ENCODE peak calls at places on chromosome 15, in ten cellular contexts. One of them, this sample, is unnamed.

GRCh38 chr15:90675464-90675863 is 41.7 kb upstream of the BLM start:
- DNase-seq in IMR-90: no peak
- DNase-seq in adrenal gland: no peak
- DNase-seq in heart left ventricle: no peak
- DNase-seq in right lobe of liver: no peak
- DNase-seq in stomach: no peak
- DNase-seq in transverse colon: no peak
- DNase-seq in HepG2: no peak
- DNase-seq in ovary: no peak
- DNase-seq in esophagus squamous epithelium: no peak
- DNase-seq in this sample: no peak

GRCh38 chr15:47003568-47003967 is 713.7 kb upstream of the SEMA6D start:
- DNase-seq in IMR-90: no peak
- DNase-seq in adrenal gland: no peak
- DNase-seq in heart left ventricle: no peak
- DNase-seq in right lobe of liver: no peak
- DNase-seq in stomach: no peak
- DNase-seq in transverse colon: no peak
- DNase-seq in HepG2: no peak
- DNase-seq in ovary: no peak
- DNase-seq in esophagus squamous epithelium: no peak
- DNase-seq in this sample: no peak

GRCh38 chr15:23069496-23070166 is 30.3 kb upstream of the TUBGCP5 start:
- DNase-seq in IMR-90: no peak
- DNase-seq in adrenal gland: no peak
- DNase-seq in heart left ventricle: no peak
- DNase-seq in right lobe of liver: no peak
- DNase-seq in stomach: no peak
- DNase-seq in transverse colon: no peak
- DNase-seq in HepG2: no peak
- DNase-seq in ovary: no peak
- DNase-seq in esophagus squamous epithelium: no peak
- DNase-seq in this sample: no peak

GRCh38 chr15:97995881-97996603 is 35.5 kb downstream of the ARRDC4 start:
- DNase-seq in IMR-90: no peak
- DNase-seq in adrenal gland: no peak
- DNase-seq in heart left ventricle: no peak
- DNase-seq in right lobe of liver: no peak
- DNase-seq in stomach: peak
- DNase-seq in transverse colon: peak
- DNase-seq in HepG2: no peak
- DNase-seq in ovary: no peak
- DNase-seq in esophagus squamous epithelium: no peak
- DNase-seq in this sample: peak

GRCh38 chr15:26126070-26126469 is 262.9 kb upstream of the ATP10A start:
- DNase-seq in IMR-90: no peak
- DNase-seq in adrenal gland: no peak
- DNase-seq in heart left ventricle: no peak
- DNase-seq in right lobe of liver: no peak
- DNase-seq in stomach: no peak
- DNase-seq in transverse colon: no peak
- DNase-seq in HepG2: no peak
- DNase-seq in ovary: no peak
- DNase-seq in esophagus squamous epithelium: no peak
- DNase-seq in this sample: peak

GRCh38 chr15:101201411-101202174 is 50.3 kb downstream of the CHSY1 start:
- DNase-seq in IMR-90: peak
- DNase-seq in adrenal gland: peak
- DNase-seq in heart left ventricle: peak
- DNase-seq in right lobe of liver: peak
- DNase-seq in stomach: peak
- DNase-seq in transverse colon: peak
- DNase-seq in HepG2: no peak
- DNase-seq in ovary: peak
- DNase-seq in esophagus squamous epithelium: peak
- DNase-seq in this sample: peak

GRCh38 chr15:42275780-42276395 is 2.7 kb upstream of the TMEM87A start:
- DNase-seq in IMR-90: no peak
- DNase-seq in adrenal gland: no peak
- DNase-seq in heart left ventricle: no peak
- DNase-seq in right lobe of liver: no peak
- DNase-seq in stomach: no peak
- DNase-seq in transverse colon: no peak
- DNase-seq in HepG2: peak
- DNase-seq in ovary: no peak
- DNase-seq in esophagus squamous epithelium: no peak
- DNase-seq in this sample: no peak

GRCh38 chr15:90918835-90919234 is 13.5 kb downstream of the HDDC3 start:
- DNase-seq in IMR-90: no peak
- DNase-seq in adrenal gland: no peak
- DNase-seq in heart left ventricle: no peak
- DNase-seq in right lobe of liver: no peak
- DNase-seq in stomach: no peak
- DNase-seq in transverse colon: no peak
- DNase-seq in HepG2: no peak
- DNase-seq in ovary: no peak
- DNase-seq in esophagus squamous epithelium: no peak
- DNase-seq in this sample: no peak

GRCh38 chr15:100224206-100225185 is 117.3 kb downstream of the ADAMTS17 start:
- DNase-seq in IMR-90: no peak
- DNase-seq in adrenal gland: peak
- DNase-seq in heart left ventricle: no peak
- DNase-seq in right lobe of liver: no peak
- DNase-seq in stomach: no peak
- DNase-seq in transverse colon: no peak
- DNase-seq in HepG2: no peak
- DNase-seq in ovary: peak
- DNase-seq in esophagus squamous epithelium: no peak
- DNase-seq in this sample: no peak

GRCh38 chr15:40344631-40345120 is 3.9 kb upstream of the CCDC9B start:
- DNase-seq in IMR-90: peak
- DNase-seq in adrenal gland: peak
- DNase-seq in heart left ventricle: no peak
- DNase-seq in right lobe of liver: peak
- DNase-seq in stomach: peak
- DNase-seq in transverse colon: peak
- DNase-seq in HepG2: peak
- DNase-seq in ovary: peak
- DNase-seq in esophagus squamous epithelium: no peak
- DNase-seq in this sample: peak

GRCh38 chr15:79032656-79033055 is 57.9 kb downstream of the RASGRF1 start:
- DNase-seq in IMR-90: no peak
- DNase-seq in adrenal gland: no peak
- DNase-seq in heart left ventricle: no peak
- DNase-seq in right lobe of liver: peak
- DNase-seq in stomach: no peak
- DNase-seq in transverse colon: no peak
- DNase-seq in HepG2: no peak
- DNase-seq in ovary: no peak
- DNase-seq in esophagus squamous epithelium: no peak
- DNase-seq in this sample: peak

GRCh38 chr15:42595641-42596240 is 20.3 kb downstream of the STARD9 start:
- DNase-seq in IMR-90: peak
- DNase-seq in adrenal gland: no peak
- DNase-seq in heart left ventricle: peak
- DNase-seq in right lobe of liver: no peak
- DNase-seq in stomach: no peak
- DNase-seq in transverse colon: no peak
- DNase-seq in HepG2: no peak
- DNase-seq in ovary: no peak
- DNase-seq in esophagus squamous epithelium: no peak
- DNase-seq in this sample: no peak

GRCh38 chr15:25170113-25170731 is 215.4 kb downstream of the SNRPN start:
- DNase-seq in IMR-90: no peak
- DNase-seq in adrenal gland: no peak
- DNase-seq in heart left ventricle: peak
- DNase-seq in right lobe of liver: peak
- DNase-seq in stomach: peak
- DNase-seq in transverse colon: no peak
- DNase-seq in HepG2: no peak
- DNase-seq in ovary: peak
- DNase-seq in esophagus squamous epithelium: no peak
- DNase-seq in this sample: peak

GRCh38 chr15:76170426-76170800 is 110.6 kb downstream of the TMEM266 start:
- DNase-seq in IMR-90: no peak
- DNase-seq in adrenal gland: no peak
- DNase-seq in heart left ventricle: no peak
- DNase-seq in right lobe of liver: no peak
- DNase-seq in stomach: no peak
- DNase-seq in transverse colon: no peak
- DNase-seq in HepG2: no peak
- DNase-seq in ovary: no peak
- DNase-seq in esophagus squamous epithelium: no peak
- DNase-seq in this sample: no peak

GRCh38 chr15:73950479-73951043 is 24.3 kb downstream of the LOXL1 start:
- DNase-seq in IMR-90: no peak
- DNase-seq in adrenal gland: no peak
- DNase-seq in heart left ventricle: peak
- DNase-seq in right lobe of liver: no peak
- DNase-seq in stomach: no peak
- DNase-seq in transverse colon: no peak
- DNase-seq in HepG2: no peak
- DNase-seq in ovary: no peak
- DNase-seq in esophagus squamous epithelium: no peak
- DNase-seq in this sample: no peak

GRCh38 chr15:61008915-61009314 is 220.2 kb downstream of the RORA start:
- DNase-seq in IMR-90: no peak
- DNase-seq in adrenal gland: no peak
- DNase-seq in heart left ventricle: no peak
- DNase-seq in right lobe of liver: no peak
- DNase-seq in stomach: no peak
- DNase-seq in transverse colon: no peak
- DNase-seq in HepG2: no peak
- DNase-seq in ovary: no peak
- DNase-seq in esophagus squamous epithelium: no peak
- DNase-seq in this sample: no peak

GRCh38 chr15:62758952-62759349 is 283.6 kb upstream of the TPM1 start:
- DNase-seq in IMR-90: no peak
- DNase-seq in adrenal gland: no peak
- DNase-seq in heart left ventricle: no peak
- DNase-seq in right lobe of liver: no peak
- DNase-seq in stomach: no peak
- DNase-seq in transverse colon: no peak
- DNase-seq in HepG2: no peak
- DNase-seq in ovary: no peak
- DNase-seq in esophagus squamous epithelium: no peak
- DNase-seq in this sample: peak
- H3K4me3 ChIP-seq in IMR-90: no peak
- H3K4me3 ChIP-seq in adrenal gland: no peak
- H3K4me3 ChIP-seq in heart left ventricle: no peak
- H3K4me3 ChIP-seq in right lobe of liver: no peak
- H3K4me3 ChIP-seq in stomach: no peak
- H3K4me3 ChIP-seq in transverse colon: no peak
- H3K4me3 ChIP-seq in HepG2: no peak
- H3K4me3 ChIP-seq in ovary: no peak
- H3K4me3 ChIP-seq in esophagus squamous epithelium: no peak
- H3K4me3 ChIP-seq in this sample: no peak

DNA sequence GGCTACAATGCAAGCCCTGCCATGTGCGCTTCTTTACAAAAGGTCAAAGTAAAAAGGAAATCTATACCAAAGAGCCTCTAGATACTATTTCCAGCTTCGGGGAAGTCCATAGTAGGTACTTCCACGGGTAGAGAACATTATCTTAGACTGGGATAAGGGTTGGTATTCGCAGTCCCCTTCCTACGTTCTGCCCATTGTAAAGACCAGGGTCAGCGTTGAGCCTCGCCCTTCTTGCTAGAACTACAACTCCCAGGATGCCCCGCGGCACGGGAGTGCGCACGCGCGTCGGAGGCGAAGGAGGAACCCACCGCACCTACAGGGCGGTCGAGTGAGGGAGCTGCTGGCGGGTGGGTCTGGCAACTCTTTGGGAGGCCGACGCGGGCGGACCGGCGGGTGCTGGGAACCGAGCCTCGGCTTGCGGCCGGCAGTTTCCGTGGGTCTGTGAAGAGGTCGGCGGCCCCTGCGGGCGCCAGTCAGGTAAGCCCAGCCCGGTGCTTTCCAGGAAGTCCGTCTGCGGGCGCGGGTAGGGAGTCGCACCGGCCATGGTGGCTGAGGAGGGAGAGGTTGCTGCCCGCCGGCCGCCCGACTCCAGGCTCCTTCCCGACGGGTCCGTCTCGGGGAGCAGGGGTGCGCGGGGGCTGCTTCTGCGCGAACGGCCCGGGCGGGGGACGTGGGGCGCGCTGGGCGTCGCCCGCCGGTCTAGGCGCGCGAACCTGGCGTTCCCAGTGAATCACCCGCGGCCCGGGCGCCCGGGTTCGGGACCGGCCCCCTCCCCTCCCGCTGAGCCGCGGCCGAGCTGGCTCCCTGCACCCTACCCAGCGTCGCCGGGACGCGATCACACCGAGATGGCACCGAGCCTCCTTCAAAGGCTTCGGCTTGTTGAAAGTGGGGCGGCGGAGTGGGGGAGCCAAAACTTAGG is at the start of gene TMOD3:
- DNase-seq in IMR-90: peak
- DNase-seq in adrenal gland: peak
- DNase-seq in heart left ventricle: peak
- DNase-seq in right lobe of liver: peak
- DNase-seq in stomach: peak
- DNase-seq in transverse colon: peak
- DNase-seq in HepG2: peak
- DNase-seq in ovary: peak
- DNase-seq in esophagus squamous epithelium: peak
- DNase-seq in this sample: peak
- TF ChIP-seq POLR2A in IMR-90: peak
- TF ChIP-seq POLR2A in adrenal gland: peak
- TF ChIP-seq POLR2A in heart left ventricle: peak
- TF ChIP-seq POLR2A in right lobe of liver: peak
- TF ChIP-seq POLR2A in stomach: peak
- TF ChIP-seq POLR2A in transverse colon: peak
- TF ChIP-seq POLR2A in HepG2: peak
- TF ChIP-seq POLR2A in ovary: peak
- TF ChIP-seq POLR2A in esophagus squamous epithelium: no peak
- TF ChIP-seq POLR2A in this sample: peak

DNA sequence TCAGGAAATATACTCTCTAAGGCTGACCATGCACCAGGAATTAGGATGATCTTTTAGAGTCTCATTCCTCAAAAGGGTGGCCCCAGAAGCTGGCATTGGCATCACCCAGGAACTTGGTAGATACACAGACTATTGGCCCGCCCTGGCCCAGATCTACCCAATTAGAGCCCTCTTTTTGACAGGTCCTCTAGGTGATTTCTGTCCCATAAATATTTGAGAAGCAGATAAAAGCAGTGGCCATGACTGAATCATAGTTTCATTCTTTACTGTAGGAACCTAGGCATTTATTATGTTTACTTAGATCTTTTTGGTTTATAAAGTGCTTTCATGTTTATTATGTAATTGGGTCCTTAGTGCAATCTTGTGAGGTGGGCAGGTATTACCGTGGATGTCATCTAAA is 7.6 kb downstream of the TLNRD1 start:
- DNase-seq in IMR-90: no peak
- DNase-seq in adrenal gland: no peak
- DNase-seq in heart left ventricle: no peak
- DNase-seq in right lobe of liver: no peak
- DNase-seq in stomach: no peak
- DNase-seq in transverse colon: no peak
- DNase-seq in HepG2: no peak
- DNase-seq in ovary: no peak
- DNase-seq in esophagus squamous epithelium: no peak
- DNase-seq in this sample: no peak
- H3K27ac ChIP-seq in IMR-90: no peak
- H3K27ac ChIP-seq in adrenal gland: no peak
- H3K27ac ChIP-seq in heart left ventricle: no peak
- H3K27ac ChIP-seq in right lobe of liver: no peak
- H3K27ac ChIP-seq in stomach: no peak
- H3K27ac ChIP-seq in transverse colon: no peak
- H3K27ac ChIP-seq in HepG2: no peak
- H3K27ac ChIP-seq in ovary: no peak
- H3K27ac ChIP-seq in esophagus squamous epithelium: no peak
- H3K27ac ChIP-seq in this sample: peak

GRCh38 chr15:67249830-67250229 is 4.6 kb downstream of the AAGAB start:
- DNase-seq in IMR-90: no peak
- DNase-seq in adrenal gland: no peak
- DNase-seq in heart left ventricle: no peak
- DNase-seq in right lobe of liver: no peak
- DNase-seq in stomach: no peak
- DNase-seq in transverse colon: no peak
- DNase-seq in HepG2: no peak
- DNase-seq in ovary: no peak
- DNase-seq in esophagus squamous epithelium: no peak
- DNase-seq in this sample: no peak
- H3K4me3 ChIP-seq in IMR-90: no peak
- H3K4me3 ChIP-seq in adrenal gland: no peak
- H3K4me3 ChIP-seq in heart left ventricle: no peak
- H3K4me3 ChIP-seq in right lobe of liver: no peak
- H3K4me3 ChIP-seq in stomach: no peak
- H3K4me3 ChIP-seq in transverse colon: no peak
- H3K4me3 ChIP-seq in HepG2: no peak
- H3K4me3 ChIP-seq in ovary: no peak
- H3K4me3 ChIP-seq in esophagus squamous epithelium: no peak
- H3K4me3 ChIP-seq in this sample: no peak